ENCODE peak calls at places on chromosomes 13 and 19, in four cellular contexts. E is sigmoid colon; L is CD4-positive, alpha-beta memory T cell; Q is neural crest cell. H is an unnamed sample.
A peak's percentile ranks its signal among the peaks of the same experiment; 100 is the strongest.

GRCh38 chr19:45146251-45146650 is 14.5 kb downstream of the NKPD1 start:
- DNase-seq in E (no peak), L (no peak), Q (no peak), H (no peak)

GRCh38 chr19:39474139-39474620 is 6.5 kb upstream of the TIMM50 start:
- DNase-seq in E (peak; percentile 79), L (peak; percentile 70), Q (peak; percentile 82), H (peak; percentile 45)

GRCh38 chr19:51441410-51442390 is 16.6 kb downstream of the SIGLEC8 start:
- DNase-seq in E (peak; percentile 46), L (peak; percentile 81), Q (no peak), H (no peak)

GRCh38 chr19:35484637-35485036 is 5.6 kb downstream of the KRTDAP start:
- DNase-seq in E (no peak), L (no peak), Q (no peak), H (no peak)

GRCh38 chr19:1452802-1453524 is 3.0 kb downstream of the APC2 start:
- DNase-seq in E (no peak), L (no peak), Q (no peak), H (no peak)

GRCh38 chr19:56748443-56748842 is 76.9 kb upstream of the ZNF835 start:
- DNase-seq in E (no peak), L (no peak), Q (no peak), H (no peak)

GRCh38 chr19:2215281-2215751 is 20.8 kb downstream of the PLEKHJ1 start:
- DNase-seq in E (no peak), L (peak; percentile 56), Q (no peak), H (no peak)

GRCh38 chr19:3612330-3612729 is 5.7 kb upstream of the TBXA2R start:
- DNase-seq in E (no peak), L (no peak), Q (no peak), H (no peak)

GRCh38 chr19:40585241-40585640 is 8.6 kb downstream of the SHKBP1 start:
- DNase-seq in E (no peak), L (no peak), Q (no peak), H (no peak)

GRCh38 chr19:4338441-4339350 is at the start of gene STAP2:
- DNase-seq in E (no peak), L (no peak), Q (no peak), H (peak; percentile 83)

GRCh38 chr19:18593367-18594095 is 4.9 kb downstream of the REX1BD start:
- DNase-seq in E (no peak), L (no peak), Q (no peak), H (peak; percentile 36)

GRCh38 chr19:6536138-6536671 is 5.4 kb downstream of the TNFSF9 start:
- DNase-seq in E (no peak), L (peak; percentile 87), Q (no peak), H (peak; percentile 64)

GRCh38 chr13:25046985-25047660 is 48.8 kb upstream of the PABPC3 start:
- DNase-seq in E (no peak), L (no peak), Q (peak; percentile 67), H (no peak)

GRCh38 chr19:40529093-40529954 is 47.3 kb upstream of the SHKBP1 start:
- DNase-seq in E (peak; percentile 92), L (peak; percentile 90), Q (peak; percentile 84), H (peak; percentile 88)

GRCh38 chr19:27906081-27906480 is 1306.9 kb downstream of the UQCRFS1 start:
- DNase-seq in E (no peak), L (no peak), Q (no peak), H (no peak)

GRCh38 chr13:44413095-44413494 is 39.5 kb downstream of the SERP2 start:
- DNase-seq in E (no peak), L (no peak), Q (no peak), H (no peak)

GRCh38 chr13:32595306-32595705 is 9.1 kb downstream of the PDS5B start:
- DNase-seq in E (no peak), L (no peak), Q (no peak), H (no peak)

GRCh38 chr13:36158606-36159005 is 27.4 kb upstream of the DCLK1 start:
- DNase-seq in E (no peak), L (no peak), Q (no peak), H (no peak)

GRCh38 chr13:97423300-97424045 is 10.5 kb upstream of the RAP2A start:
- DNase-seq in E (no peak), L (no peak), Q (no peak), H (peak; percentile 32)

GRCh38 chr13:110517505-110518149 is 43.9 kb downstream of the RAB20 start:
- DNase-seq in E (peak; percentile 40), L (no peak), Q (no peak), H (no peak)

GRCh38 chr19:48918801-48919247 is 14.7 kb upstream of the DHDH start:
- DNase-seq in E (no peak), L (no peak), Q (peak; percentile 44), H (no peak)

GRCh38 chr19:3075605-3076431 is 13.5 kb upstream of the TLE5 start:
- DNase-seq in E (no peak), L (peak; percentile 76), Q (peak; percentile 63), H (peak; percentile 75)

GRCh38 chr13:21894703-21895699 is 224.1 kb downstream of the FGF9 start:
- DNase-seq in E (no peak), L (no peak), Q (no peak), H (no peak)

GRCh38 chr13:114034481-114034891 is 60.6 kb upstream of the C13orf46 start:
- DNase-seq in E (no peak), L (no peak), Q (no peak), H (no peak)

GRCh38 chr13:22903925-22904324 is 276.9 kb upstream of the SGCG start:
- DNase-seq in E (no peak), L (no peak), Q (no peak), H (no peak)

GRCh38 chr19:34838248-34838647 is 65.2 kb upstream of the ZNF599 start:
- DNase-seq in E (no peak), L (no peak), Q (no peak), H (no peak)

GRCh38 chr13:48500652-48501197 is 32.2 kb downstream of the RCBTB2 start:
- DNase-seq in E (no peak), L (no peak), Q (no peak), H (no peak)

GRCh38 chr19:19540707-19541515 is 2.8 kb downstream of the CILP2 start:
- DNase-seq in E (no peak), L (peak; percentile 67), Q (no peak), H (peak; percentile 28)

GRCh38 chr19:16542894-16543498 is 759 bp upstream of the CHERP start:
- DNase-seq in E (no peak), L (no peak), Q (no peak), H (no peak)

GRCh38 chr13:27481766-27482165 is 31.4 kb upstream of the MTIF3 start:
- DNase-seq in E (no peak), L (no peak), Q (peak; percentile 67), H (peak; percentile 27)